ENCODE peak calls at places on chromosomes 1 and 21, in six cellular contexts. One of them, this sample, is unnamed. For H3K4me1, the result is how much of the 10 kb centered on the place peaks cover.

GRCh38 chr1:38815903-38816627 is 43.5 kb downstream of the RRAGC start:
- DNase-seq in adrenal gland: no peak
- DNase-seq in right lobe of liver: no peak
- DNase-seq in esophagus muscularis mucosa: no peak
- DNase-seq in uterus: no peak
- DNase-seq in heart right ventricle: no peak
- DNase-seq in this sample: no peak

GRCh38 chr1:162721471-162721870 is 69.0 kb upstream of the HSD17B7 start:
- DNase-seq in adrenal gland: no peak
- DNase-seq in esophagus muscularis mucosa: no peak
- DNase-seq in right lobe of liver: no peak
- DNase-seq in heart right ventricle: no peak
- DNase-seq in uterus: no peak
- DNase-seq in this sample: no peak

GRCh38 chr1:244349103-244349531 is 102.6 kb downstream of the ADSS2 start:
- DNase-seq in adrenal gland: peak
- DNase-seq in right lobe of liver: no peak
- DNase-seq in uterus: peak
- DNase-seq in heart right ventricle: no peak
- DNase-seq in esophagus muscularis mucosa: no peak
- DNase-seq in this sample: no peak

GRCh38 chr1:163085041-163085903 is 16.1 kb downstream of the RGS4 start:
- DNase-seq in uterus: no peak
- DNase-seq in esophagus muscularis mucosa: no peak
- DNase-seq in adrenal gland: no peak
- DNase-seq in heart right ventricle: no peak
- DNase-seq in right lobe of liver: no peak
- DNase-seq in this sample: no peak

GRCh38 chr21:46069719-46070279 is 28.1 kb upstream of the COL6A2 start:
- DNase-seq in adrenal gland: no peak
- DNase-seq in esophagus muscularis mucosa: no peak
- DNase-seq in heart right ventricle: peak
- DNase-seq in uterus: no peak
- DNase-seq in right lobe of liver: peak
- DNase-seq in this sample: no peak

GRCh38 chr1:27650527-27651175 is 15.7 kb upstream of the FGR start:
- DNase-seq in right lobe of liver: no peak
- DNase-seq in uterus: no peak
- DNase-seq in esophagus muscularis mucosa: no peak
- DNase-seq in heart right ventricle: no peak
- DNase-seq in adrenal gland: no peak
- DNase-seq in this sample: no peak

GRCh38 chr1:51433972-51434510 is 85.0 kb downstream of the EPS15 start:
- DNase-seq in right lobe of liver: no peak
- DNase-seq in adrenal gland: no peak
- DNase-seq in esophagus muscularis mucosa: no peak
- DNase-seq in heart right ventricle: no peak
- DNase-seq in uterus: no peak
- DNase-seq in this sample: no peak

GRCh38 chr1:47703981-47704596 is 266.2 kb downstream of the FOXD2 start:
- DNase-seq in adrenal gland: no peak
- DNase-seq in heart right ventricle: no peak
- DNase-seq in right lobe of liver: no peak
- DNase-seq in uterus: no peak
- DNase-seq in esophagus muscularis mucosa: no peak
- DNase-seq in this sample: no peak

GRCh38 chr21:37799193-37800121 is 116.8 kb downstream of the KCNJ6 start:
- DNase-seq in adrenal gland: no peak
- DNase-seq in esophagus muscularis mucosa: no peak
- DNase-seq in heart right ventricle: no peak
- DNase-seq in uterus: no peak
- DNase-seq in right lobe of liver: no peak
- DNase-seq in this sample: no peak

GRCh38 chr1:226590626-226591025 is 42.1 kb downstream of the STUM start:
- DNase-seq in esophagus muscularis mucosa: no peak
- DNase-seq in right lobe of liver: no peak
- DNase-seq in adrenal gland: no peak
- DNase-seq in uterus: no peak
- DNase-seq in heart right ventricle: no peak
- DNase-seq in this sample: no peak

GRCh38 chr1:110726755-110727154 is 52.0 kb upstream of the KCNA3 start:
- DNase-seq in right lobe of liver: no peak
- DNase-seq in uterus: no peak
- DNase-seq in esophagus muscularis mucosa: no peak
- DNase-seq in adrenal gland: no peak
- DNase-seq in heart right ventricle: no peak
- DNase-seq in this sample: no peak

GRCh38 chr1:10456661-10457060 is 6.8 kb downstream of the CORT start:
- DNase-seq in right lobe of liver: no peak
- DNase-seq in adrenal gland: no peak
- DNase-seq in heart right ventricle: no peak
- DNase-seq in esophagus muscularis mucosa: no peak
- DNase-seq in uterus: no peak
- DNase-seq in this sample: no peak
- H3K4me3 ChIP-seq in right lobe of liver: no peak
- H3K4me3 ChIP-seq in adrenal gland: no peak
- H3K4me3 ChIP-seq in heart right ventricle: no peak
- H3K4me3 ChIP-seq in esophagus muscularis mucosa: no peak
- H3K4me3 ChIP-seq in uterus: no peak
- H3K4me3 ChIP-seq in this sample: no peak

GRCh38 chr1:25723250-25723880 is 76.6 kb upstream of the SELENON start:
- DNase-seq in heart right ventricle: no peak
- DNase-seq in esophagus muscularis mucosa: no peak
- DNase-seq in uterus: no peak
- DNase-seq in adrenal gland: no peak
- DNase-seq in right lobe of liver: no peak
- DNase-seq in this sample: no peak

GRCh38 chr1:25724201-25724600 is 75.8 kb upstream of the SELENON start:
- DNase-seq in esophagus muscularis mucosa: no peak
- DNase-seq in uterus: no peak
- DNase-seq in adrenal gland: no peak
- DNase-seq in right lobe of liver: no peak
- DNase-seq in heart right ventricle: no peak
- DNase-seq in this sample: no peak

GRCh38 chr1:25724986-25725385 is 75.0 kb upstream of the SELENON start:
- DNase-seq in uterus: no peak
- DNase-seq in esophagus muscularis mucosa: no peak
- DNase-seq in heart right ventricle: no peak
- DNase-seq in adrenal gland: no peak
- DNase-seq in right lobe of liver: no peak
- DNase-seq in this sample: no peak

GRCh38 chr1:25727026-25727818 is 72.8 kb upstream of the SELENON start:
- DNase-seq in uterus: no peak
- DNase-seq in heart right ventricle: no peak
- DNase-seq in esophagus muscularis mucosa: no peak
- DNase-seq in adrenal gland: no peak
- DNase-seq in right lobe of liver: no peak
- DNase-seq in this sample: no peak

DNA sequence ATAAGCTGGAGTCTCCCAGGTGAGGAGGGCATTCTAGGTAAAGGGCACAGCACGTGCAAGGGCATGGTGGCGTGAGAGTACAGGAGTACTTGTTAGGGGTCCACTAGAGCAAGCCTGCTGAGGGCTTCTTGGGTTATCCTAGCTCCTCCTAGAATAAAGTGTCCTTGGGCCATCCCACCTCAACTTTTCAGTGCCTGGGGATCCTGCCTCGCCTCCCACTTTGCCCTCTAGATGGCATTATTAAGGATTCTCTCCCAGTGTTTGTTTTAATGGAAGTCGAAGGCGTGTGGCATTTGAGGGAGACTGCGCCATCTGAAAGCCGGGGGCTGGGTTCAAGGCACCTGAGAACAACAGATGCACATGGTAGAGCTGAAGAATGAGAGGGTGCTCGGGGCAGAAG is 74.5 kb upstream of the SELENON start:
- DNase-seq in esophagus muscularis mucosa: no peak
- DNase-seq in uterus: no peak
- DNase-seq in heart right ventricle: no peak
- DNase-seq in adrenal gland: no peak
- DNase-seq in right lobe of liver: no peak
- DNase-seq in this sample: no peak
- TF ChIP-seq CTCF in esophagus muscularis mucosa: no peak
- TF ChIP-seq CTCF in uterus: no peak
- TF ChIP-seq CTCF in heart right ventricle: no peak
- TF ChIP-seq CTCF in adrenal gland: no peak
- TF ChIP-seq CTCF in right lobe of liver: no peak
- TF ChIP-seq CTCF in this sample: no peak

GRCh38 chr21:42109873-42110525 is 38.9 kb downstream of the UMODL1 start:
- DNase-seq in adrenal gland: no peak
- DNase-seq in right lobe of liver: no peak
- DNase-seq in heart right ventricle: no peak
- DNase-seq in esophagus muscularis mucosa: no peak
- DNase-seq in uterus: no peak
- DNase-seq in this sample: no peak
- H3K4me1 ChIP-seq in adrenal gland: under half
- H3K4me1 ChIP-seq in right lobe of liver: under half
- H3K4me1 ChIP-seq in heart right ventricle: under half
- H3K4me1 ChIP-seq in esophagus muscularis mucosa: under half
- H3K4me1 ChIP-seq in uterus: under half
- H3K4me1 ChIP-seq in this sample: under half

GRCh38 chr1:42893064-42893463 is 46.7 kb downstream of the ZNF691 start:
- DNase-seq in adrenal gland: no peak
- DNase-seq in right lobe of liver: no peak
- DNase-seq in heart right ventricle: no peak
- DNase-seq in esophagus muscularis mucosa: no peak
- DNase-seq in uterus: no peak
- DNase-seq in this sample: no peak
- H3K4me3 ChIP-seq in adrenal gland: no peak
- H3K4me3 ChIP-seq in right lobe of liver: no peak
- H3K4me3 ChIP-seq in heart right ventricle: no peak
- H3K4me3 ChIP-seq in esophagus muscularis mucosa: no peak
- H3K4me3 ChIP-seq in uterus: no peak
- H3K4me3 ChIP-seq in this sample: no peak

DNA sequence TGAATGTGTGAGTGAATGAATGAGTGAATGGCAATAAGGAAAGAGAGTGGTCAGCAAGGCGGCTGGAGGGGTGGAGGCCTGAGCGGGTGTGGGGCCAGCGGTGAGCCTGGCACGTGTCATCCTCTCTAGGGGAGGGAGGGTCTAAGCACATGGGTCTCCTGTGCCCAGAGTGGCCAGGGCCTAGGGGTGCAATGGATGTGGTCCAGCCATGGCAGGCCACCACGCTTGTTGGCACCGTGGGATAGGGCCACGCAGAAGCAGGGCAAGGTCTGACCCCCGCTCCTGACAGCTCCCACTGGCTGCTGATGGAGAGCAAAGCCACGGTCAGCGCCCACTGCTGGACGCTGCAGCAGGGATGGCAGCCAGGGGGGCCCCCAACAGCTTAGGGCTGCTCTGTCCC is 19.5 kb upstream of the SPSB1 start:
- DNase-seq in adrenal gland: no peak
- DNase-seq in heart right ventricle: no peak
- DNase-seq in right lobe of liver: no peak
- DNase-seq in uterus: no peak
- DNase-seq in esophagus muscularis mucosa: no peak
- DNase-seq in this sample: no peak
- TF ChIP-seq CTCF in adrenal gland: no peak
- TF ChIP-seq CTCF in heart right ventricle: no peak
- TF ChIP-seq CTCF in right lobe of liver: no peak
- TF ChIP-seq CTCF in uterus: no peak
- TF ChIP-seq CTCF in esophagus muscularis mucosa: no peak
- TF ChIP-seq CTCF in this sample: no peak

DNA sequence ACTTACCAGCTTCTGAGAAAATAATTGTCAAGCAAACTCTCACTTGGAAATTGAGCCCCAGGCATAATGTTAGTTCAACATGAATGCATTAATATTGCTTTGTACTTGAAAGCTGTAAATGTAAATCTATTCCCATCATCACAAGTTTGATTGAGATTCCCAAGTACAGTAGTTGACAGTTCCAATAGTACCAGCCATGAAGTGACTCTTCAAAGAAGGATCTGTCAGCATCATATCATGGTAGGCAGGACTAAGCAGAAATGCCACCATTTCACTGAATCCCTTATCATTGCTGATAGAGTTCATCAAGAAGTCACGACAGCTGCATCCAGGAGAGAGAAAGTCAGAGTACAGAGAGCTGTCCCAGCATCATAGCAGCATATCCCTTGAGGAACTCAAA is 348.7 kb downstream of the OMA1 start:
- DNase-seq in heart right ventricle: no peak
- DNase-seq in right lobe of liver: no peak
- DNase-seq in uterus: no peak
- DNase-seq in esophagus muscularis mucosa: no peak
- DNase-seq in adrenal gland: no peak
- DNase-seq in this sample: no peak
- H3K4me1 ChIP-seq in heart right ventricle: under half
- H3K4me1 ChIP-seq in right lobe of liver: under half
- H3K4me1 ChIP-seq in uterus: under half
- H3K4me1 ChIP-seq in esophagus muscularis mucosa: under half
- H3K4me1 ChIP-seq in adrenal gland: under half
- H3K4me1 ChIP-seq in this sample: under half

GRCh38 chr1:184567016-184567415 is 180.2 kb downstream of the C1orf21 start:
- DNase-seq in adrenal gland: no peak
- DNase-seq in right lobe of liver: no peak
- DNase-seq in heart right ventricle: no peak
- DNase-seq in uterus: no peak
- DNase-seq in esophagus muscularis mucosa: no peak
- DNase-seq in this sample: no peak

GRCh38 chr1:184567648-184568047 is 180.8 kb downstream of the C1orf21 start:
- DNase-seq in esophagus muscularis mucosa: no peak
- DNase-seq in adrenal gland: no peak
- DNase-seq in right lobe of liver: no peak
- DNase-seq in uterus: no peak
- DNase-seq in heart right ventricle: no peak
- DNase-seq in this sample: no peak

GRCh38 chr1:184562801-184563200 is 176.0 kb downstream of the C1orf21 start:
- DNase-seq in esophagus muscularis mucosa: no peak
- DNase-seq in heart right ventricle: no peak
- DNase-seq in uterus: no peak
- DNase-seq in right lobe of liver: no peak
- DNase-seq in adrenal gland: no peak
- DNase-seq in this sample: no peak

GRCh38 chr1:184559117-184559713 is 172.4 kb downstream of the C1orf21 start:
- DNase-seq in adrenal gland: no peak
- DNase-seq in esophagus muscularis mucosa: no peak
- DNase-seq in heart right ventricle: no peak
- DNase-seq in right lobe of liver: no peak
- DNase-seq in uterus: no peak
- DNase-seq in this sample: no peak

DNA sequence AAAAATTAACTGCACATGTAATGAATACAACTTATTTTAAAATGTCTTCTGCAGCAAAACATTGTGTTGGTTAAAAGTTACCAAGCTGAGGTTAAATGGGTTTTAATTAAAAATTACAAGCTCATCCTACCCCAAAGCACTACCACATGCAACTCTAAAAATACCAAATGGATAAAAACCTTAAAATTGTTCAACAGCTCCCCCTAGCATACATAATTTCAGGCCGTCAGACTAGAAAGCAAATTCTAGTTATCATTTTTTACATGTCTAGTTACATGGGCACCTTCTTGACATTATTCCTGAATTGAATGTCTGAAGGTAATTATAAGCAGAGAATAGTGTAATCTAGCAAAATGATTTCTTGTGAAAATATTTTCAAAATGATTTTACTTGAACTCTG is 176.5 kb downstream of the C1orf21 start:
- DNase-seq in heart right ventricle: no peak
- DNase-seq in esophagus muscularis mucosa: no peak
- DNase-seq in adrenal gland: no peak
- DNase-seq in right lobe of liver: no peak
- DNase-seq in uterus: no peak
- DNase-seq in this sample: no peak
- H3K4me3 ChIP-seq in heart right ventricle: no peak
- H3K4me3 ChIP-seq in esophagus muscularis mucosa: no peak
- H3K4me3 ChIP-seq in adrenal gland: no peak
- H3K4me3 ChIP-seq in right lobe of liver: no peak
- H3K4me3 ChIP-seq in uterus: no peak
- H3K4me3 ChIP-seq in this sample: no peak

This sample was measured in stomach.